ENCODE peak calls at places on chromosomes 6 and 20, in four cellular contexts. T, L, U and C are unnamed samples.

GRCh38 chr6:24274441-24275083 is 83.3 kb downstream of the DCDC2 start:
- DNase-seq in T (no peak), L (no peak), U (peak; percentile 39), C (no peak)

GRCh38 chr20:24034820-24035219 is 46.2 kb upstream of the GGTLC1 start:
- DNase-seq in T (no peak), L (no peak), U (peak; percentile 6), C (no peak)

GRCh38 chr20:46963758-46964181 is 69.1 kb downstream of the EYA2 start:
- DNase-seq in T (no peak), L (no peak), U (no peak), C (no peak)

GRCh38 chr6:125639621-125640020 is 109.8 kb upstream of the HEY2 start:
- DNase-seq in T (no peak), L (no peak), U (peak; percentile 30), C (no peak)

GRCh38 chr20:31576751-31577150 is 28.3 kb upstream of the ID1 start:
- DNase-seq in T (no peak), L (no peak), U (no peak), C (no peak)

GRCh38 chr6:125835221-125835744 is 44.5 kb downstream of the NCOA7 start:
- DNase-seq in T (no peak), L (no peak), U (peak; percentile 97), C (no peak)

GRCh38 chr6:4446982-4447381 is 311.6 kb upstream of the ECI2 start:
- DNase-seq in T (no peak), L (no peak), U (peak; percentile 96), C (no peak)

GRCh38 chr6:71965404-71965803 is 79.1 kb downstream of the RIMS1 start:
- DNase-seq in T (no peak), L (no peak), U (no peak), C (no peak)

GRCh38 chr20:13089950-13090469 is 81.2 kb downstream of the SPTLC3 start:
- DNase-seq in T (no peak), L (no peak), U (no peak), C (no peak)

GRCh38 chr6:96940322-96940721 is 15.8 kb downstream of the KLHL32 start:
- DNase-seq in T (no peak), L (no peak), U (no peak), C (no peak)

GRCh38 chr6:140538926-140539325 is 1164.5 kb upstream of the CITED2 start:
- DNase-seq in T (no peak), L (no peak), U (no peak), C (no peak)

GRCh38 chr6:76876922-76877553 is 586.3 kb downstream of the HTR1B start:
- DNase-seq in T (no peak), L (peak; percentile 85), U (peak; percentile 68), C (peak; percentile 32)

GRCh38 chr20:38452880-38453624 is 17.9 kb upstream of the SNHG17 start:
- DNase-seq in T (no peak), L (no peak), U (peak; percentile 76), C (no peak)

GRCh38 chr6:170269873-170270541 is 20.9 kb downstream of the DLL1 start:
- DNase-seq in T (no peak), L (peak; percentile 18), U (no peak), C (no peak)

GRCh38 chr20:36132802-36133211 is 21.7 kb upstream of the EPB41L1 start:
- DNase-seq in T (no peak), L (no peak), U (no peak), C (no peak)

GRCh38 chr6:1346556-1347186 is 34.8 kb downstream of the FOXQ1 start:
- DNase-seq in T (no peak), L (no peak), U (no peak), C (no peak)

GRCh38 chr6:35089935-35090505 is 51.1 kb downstream of the TCP11 start:
- DNase-seq in T (no peak), L (no peak), U (peak; percentile 72), C (no peak)

GRCh38 chr6:150445486-150445885 is 76.7 kb downstream of the IYD start:
- DNase-seq in T (no peak), L (no peak), U (no peak), C (no peak)